ENCODE peak calls at places on chromosomes 13 and 19, in five cellular contexts. Z, G, X, R and D are unnamed samples.
A peak's percentile ranks its signal among the peaks of the same experiment; 100 is the strongest.

GRCh38 chr19:49339364-49340068 is 4.3 kb downstream of the CD37 start:
- DNase-seq in Z (no peak), X (peak; percentile 89), G (peak; percentile 90), R (peak; percentile 68), D (no peak)

GRCh38 chr13:47211106-47211505 is 314.3 kb upstream of the HTR2A start:
- DNase-seq in G (no peak), X (no peak), Z (no peak), R (no peak), D (no peak)

GRCh38 chr13:46173656-46174055 is 8.3 kb downstream of the LCP1 start:
- DNase-seq in Z (no peak), G (no peak), X (no peak), R (no peak), D (no peak)

GRCh38 chr13:106361621-106362020 is 173.8 kb downstream of the EFNB2 start:
- DNase-seq in R (no peak), G (no peak), X (no peak), Z (no peak), D (no peak)

GRCh38 chr13:105202384-105202783 is 1333.1 kb downstream of the EFNB2 start:
- DNase-seq in R (no peak), G (peak; percentile 9), Z (no peak), X (no peak), D (no peak)

GRCh38 chr19:17860993-17861360 is 1.3 kb downstream of the RPL18A start:
- DNase-seq in G (no peak), X (no peak), Z (no peak), R (no peak), D (no peak)

GRCh38 chr13:96817336-96817941 is 176.8 kb downstream of the OXGR1 start:
- DNase-seq in R (no peak), X (no peak), G (peak; percentile 14), Z (peak; percentile 6), D (no peak)

GRCh38 chr13:62653371-62653770 is 1237.7 kb upstream of the PCDH20 start:
- DNase-seq in Z (no peak), R (no peak), X (no peak), G (no peak), D (no peak)

GRCh38 chr13:30957258-30957943 is 24.9 kb downstream of the TEX26 start:
- DNase-seq in X (no peak), R (no peak), G (no peak), Z (no peak), D (no peak)

GRCh38 chr13:25901460-25902376 is 150.1 kb downstream of the SHISA2 start:
- DNase-seq in X (no peak), G (peak; percentile 51), Z (peak; percentile 33), R (no peak), D (peak; percentile 75)

GRCh38 chr13:98576215-98576945 is 527 bp downstream of the STK24 start:
- DNase-seq in R (peak; percentile 47), Z (no peak), G (peak; percentile 80), X (no peak), D (no peak)

GRCh38 chr19:17841810-17842662 is 5.7 kb downstream of the JAK3 start:
- DNase-seq in G (peak; percentile 99), X (peak; percentile 99), Z (no peak), R (peak; percentile 100), D (no peak)

GRCh38 chr19:11152318-11153062 is 3.1 kb downstream of the SPC24 start:
- DNase-seq in Z (no peak), G (no peak), R (no peak), X (no peak), D (no peak)

GRCh38 chr19:31981545-31981944 is 363.9 kb upstream of the ZNF507 start:
- DNase-seq in R (no peak), G (no peak), X (peak; percentile 16), Z (no peak), D (no peak)

GRCh38 chr19:52464798-52465470 is 11.6 kb downstream of the ZNF578 start:
- DNase-seq in G (no peak), R (peak; percentile 64), X (peak; percentile 59), Z (peak; percentile 24), D (no peak)

GRCh38 chr19:40976724-40977123 is 14.4 kb upstream of the CYP2B6 start:
- DNase-seq in X (no peak), R (no peak), Z (no peak), G (no peak), D (no peak)

GRCh38 chr13:49214917-49215376 is 5.2 kb upstream of the MLNR start:
- DNase-seq in G (no peak), R (no peak), Z (peak; percentile 78), X (peak; percentile 59), D (no peak)

GRCh38 chr13:57633950-57634828 is 2.6 kb downstream of the PCDH17 start:
- DNase-seq in Z (no peak), X (peak; percentile 65), R (no peak), G (peak; percentile 48), D (no peak)

GRCh38 chr13:92564942-92565341 is 661.7 kb upstream of the GPC6 start:
- DNase-seq in R (no peak), G (no peak), Z (no peak), X (no peak), D (no peak)

GRCh38 chr13:28179974-28180373 is 41.6 kb downstream of the PAN3 start:
- DNase-seq in Z (no peak), R (no peak), G (no peak), X (no peak), D (no peak)

GRCh38 chr13:101152184-101152583 is 264.1 kb downstream of the NALCN start:
- DNase-seq in X (no peak), G (no peak), R (no peak), Z (no peak), D (no peak)
- TF ChIP-seq GABPA in X (no peak), G (no peak), R (no peak), Z (no peak), D (no peak)

GRCh38 chr13:53191091-53191490 is 162.5 kb downstream of the OLFM4 start:
- DNase-seq in Z (no peak), R (no peak), X (no peak), G (no peak), D (no peak)
- TF ChIP-seq MAX in Z (no peak), R (no peak), X (no peak), G (no peak), D (no peak)

GRCh38 chr19:13669780-13670355 is 94.5 kb upstream of the MRI1 start:
- DNase-seq in G (no peak), R (no peak), X (no peak), Z (no peak), D (no peak)
- TF ChIP-seq GABPA in G (no peak), R (no peak), X (no peak), Z (no peak), D (no peak)

GRCh38 chr13:99677388-99677951 is 176.2 kb downstream of the TM9SF2 start:
- DNase-seq in G (peak; percentile 44), R (no peak), Z (no peak), X (no peak), D (no peak)
- TF ChIP-seq MAX in G (no peak), R (no peak), Z (no peak), X (no peak), D (no peak)

DNA sequence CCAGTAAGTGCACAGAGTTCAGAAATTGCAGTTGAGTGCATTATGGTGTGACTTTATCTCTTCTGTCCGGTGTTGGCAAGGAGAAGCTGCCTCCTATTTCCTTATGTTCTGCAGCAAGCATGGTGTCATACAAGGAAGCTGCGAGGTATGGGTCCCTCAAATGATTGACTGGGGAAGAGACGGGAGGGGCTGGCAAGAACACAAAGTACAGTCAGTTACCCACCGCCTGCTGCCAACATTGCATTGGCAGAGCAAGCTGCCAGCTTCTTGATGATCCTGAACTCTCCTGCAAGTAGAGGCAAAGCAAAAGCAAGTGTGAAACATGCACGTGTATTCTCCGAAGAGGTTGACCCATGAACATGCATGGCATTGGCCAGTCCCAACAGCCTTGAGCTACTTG is 1013.6 kb downstream of the UQCRFS1 start:
- DNase-seq in R (no peak), G (no peak), Z (no peak), X (no peak), D (no peak)
- TF ChIP-seq GABPA in R (no peak), G (no peak), Z (no peak), X (no peak), D (no peak)

GRCh38 chr19:2056810-2057192 is 5.8 kb upstream of the MKNK2 start:
- DNase-seq in R (no peak), Z (no peak), X (peak; percentile 44), G (no peak), D (no peak)

GRCh38 chr19:2057484-2058469 is 6.7 kb upstream of the MKNK2 start:
- DNase-seq in R (no peak), X (no peak), G (no peak), Z (no peak), D (no peak)

GRCh38 chr19:2054763-2055162 is 3.7 kb upstream of the MKNK2 start:
- DNase-seq in Z (no peak), X (no peak), R (no peak), G (no peak), D (no peak)

GRCh38 chr19:2053601-2054389 is 2.8 kb upstream of the MKNK2 start:
- DNase-seq in G (no peak), R (no peak), X (no peak), Z (no peak), D (no peak)

GRCh38 chr19:2055871-2056809 is 5.1 kb upstream of the MKNK2 start:
- DNase-seq in G (peak; percentile 61), R (peak; percentile 52), Z (no peak), X (peak; percentile 62), D (no peak)
- TF ChIP-seq MAX in G (no peak), R (peak; percentile 5), Z (no peak), X (no peak), D (no peak)

GRCh38 chr13:113413178-113413897 is 40.0 kb downstream of the ADPRHL1 start:
- DNase-seq in Z (no peak), X (no peak), G (no peak), R (no peak), D (no peak)

GRCh38 chr13:113408562-113408961 is 44.6 kb upstream of the GRTP1 start:
- DNase-seq in Z (no peak), R (no peak), X (no peak), G (no peak), D (no peak)

GRCh38 chr13:113411216-113412023 is 41.9 kb downstream of the ADPRHL1 start:
- DNase-seq in G (no peak), Z (peak; percentile 32), R (no peak), X (no peak), D (no peak)

GRCh38 chr13:113412440-113412839 is 40.8 kb downstream of the ADPRHL1 start:
- DNase-seq in Z (no peak), R (no peak), X (no peak), G (no peak), D (no peak)

DNA sequence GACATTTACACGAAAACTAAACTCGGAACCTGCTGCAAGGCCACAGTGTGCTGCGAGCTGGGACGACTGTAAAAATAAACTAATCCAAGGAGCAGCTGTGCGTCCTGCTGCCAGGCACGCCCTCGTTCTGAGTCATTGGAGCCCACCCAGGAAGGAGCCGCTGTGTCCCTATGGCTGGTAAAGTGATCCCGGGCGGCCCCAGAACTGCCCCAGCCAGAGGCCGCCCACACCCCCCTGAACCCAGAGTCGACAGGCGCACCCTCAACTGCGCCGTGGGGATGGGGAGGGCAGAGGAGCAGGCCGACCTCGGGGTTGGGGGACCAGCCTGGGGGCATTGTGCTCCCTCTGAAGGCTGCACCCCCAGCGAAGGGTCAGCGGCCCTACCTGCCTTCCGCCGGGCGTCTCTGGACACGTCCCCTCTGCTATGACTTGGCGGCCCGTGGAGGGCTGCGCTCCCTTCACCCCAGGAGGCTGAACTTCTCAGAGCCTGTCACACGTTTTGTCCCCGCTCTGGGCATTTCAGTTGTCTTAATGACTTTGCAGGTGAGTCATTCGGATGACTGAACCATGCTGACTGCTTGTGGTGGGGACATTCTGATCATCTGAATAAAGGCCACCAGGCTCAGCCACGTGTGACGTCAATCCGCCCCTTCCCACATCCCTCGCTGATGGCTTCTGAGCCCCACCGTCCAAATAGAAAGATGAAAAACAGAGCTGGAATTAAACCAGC is 42.7 kb downstream of the ADPRHL1 start:
- DNase-seq in X (no peak), Z (peak; percentile 61), G (no peak), R (no peak), D (no peak)
- TF ChIP-seq GABPA in X (no peak), Z (no peak), G (no peak), R (no peak), D (no peak)